ENCODE peak calls at places on chromosomes 2 and 18, in ten cellular contexts. One of them, this sample, is unnamed.
A peak's percentile ranks its signal among the peaks of the same experiment; 100 is the strongest.

GRCh38 chr2:44989176-44989575 is 20.1 kb downstream of the SIX2 start:
- DNase-seq in ascending aorta: no peak
- DNase-seq in fibroblast of lung: no peak
- DNase-seq in adrenal gland: peak; percentile 8
- DNase-seq in hepatocyte: no peak
- DNase-seq in body of pancreas: no peak
- DNase-seq in left ventricle myocardium inferior: no peak
- DNase-seq in psoas muscle: no peak
- DNase-seq in tibial artery: no peak
- DNase-seq in cardiac muscle cell: no peak
- DNase-seq in this sample: no peak

GRCh38 chr2:31384771-31385276 is 29.7 kb downstream of the XDH start:
- DNase-seq in body of pancreas: no peak
- DNase-seq in tibial artery: no peak
- DNase-seq in psoas muscle: no peak
- DNase-seq in cardiac muscle cell: peak; percentile 91
- DNase-seq in ascending aorta: no peak
- DNase-seq in adrenal gland: no peak
- DNase-seq in fibroblast of lung: peak; percentile 98
- DNase-seq in hepatocyte: no peak
- DNase-seq in left ventricle myocardium inferior: no peak
- DNase-seq in this sample: peak; percentile 80

GRCh38 chr2:170073288-170073687 is 104.7 kb upstream of the MYO3B start:
- DNase-seq in tibial artery: peak; percentile 47
- DNase-seq in fibroblast of lung: peak; percentile 89
- DNase-seq in body of pancreas: peak; percentile 72
- DNase-seq in left ventricle myocardium inferior: peak; percentile 46
- DNase-seq in adrenal gland: peak; percentile 90
- DNase-seq in psoas muscle: peak; percentile 27
- DNase-seq in cardiac muscle cell: peak; percentile 95
- DNase-seq in hepatocyte: no peak
- DNase-seq in ascending aorta: no peak
- DNase-seq in this sample: peak; percentile 62

GRCh38 chr18:76528477-76529432 is 33.7 kb upstream of the ZNF516 start:
- DNase-seq in cardiac muscle cell: peak; percentile 75
- DNase-seq in body of pancreas: peak; percentile 54
- DNase-seq in hepatocyte: peak; percentile 69
- DNase-seq in tibial artery: peak; percentile 51
- DNase-seq in psoas muscle: peak; percentile 22
- DNase-seq in left ventricle myocardium inferior: no peak
- DNase-seq in fibroblast of lung: peak; percentile 49
- DNase-seq in ascending aorta: no peak
- DNase-seq in adrenal gland: peak; percentile 65
- DNase-seq in this sample: peak; percentile 31

GRCh38 chr2:127619901-127620705 is 25.9 kb upstream of the GPR17 start:
- DNase-seq in tibial artery: no peak
- DNase-seq in fibroblast of lung: no peak
- DNase-seq in psoas muscle: no peak
- DNase-seq in body of pancreas: no peak
- DNase-seq in cardiac muscle cell: no peak
- DNase-seq in left ventricle myocardium inferior: no peak
- DNase-seq in ascending aorta: peak; percentile 55
- DNase-seq in adrenal gland: no peak
- DNase-seq in hepatocyte: peak; percentile 3
- DNase-seq in this sample: no peak

GRCh38 chr2:68813596-68813995 is 57.6 kb downstream of the BMP10 start:
- DNase-seq in fibroblast of lung: no peak
- DNase-seq in tibial artery: no peak
- DNase-seq in cardiac muscle cell: no peak
- DNase-seq in ascending aorta: no peak
- DNase-seq in adrenal gland: no peak
- DNase-seq in body of pancreas: no peak
- DNase-seq in left ventricle myocardium inferior: no peak
- DNase-seq in hepatocyte: no peak
- DNase-seq in psoas muscle: no peak
- DNase-seq in this sample: no peak

GRCh38 chr18:36465970-36466369 is 168.5 kb downstream of the FHOD3 start:
- DNase-seq in adrenal gland: no peak
- DNase-seq in tibial artery: no peak
- DNase-seq in cardiac muscle cell: no peak
- DNase-seq in fibroblast of lung: no peak
- DNase-seq in body of pancreas: no peak
- DNase-seq in psoas muscle: no peak
- DNase-seq in hepatocyte: no peak
- DNase-seq in left ventricle myocardium inferior: no peak
- DNase-seq in ascending aorta: no peak
- DNase-seq in this sample: no peak

GRCh38 chr2:182827182-182827879 is 39.1 kb downstream of the FRZB start:
- DNase-seq in hepatocyte: no peak
- DNase-seq in tibial artery: no peak
- DNase-seq in cardiac muscle cell: no peak
- DNase-seq in left ventricle myocardium inferior: no peak
- DNase-seq in ascending aorta: no peak
- DNase-seq in fibroblast of lung: no peak
- DNase-seq in psoas muscle: no peak
- DNase-seq in body of pancreas: no peak
- DNase-seq in adrenal gland: no peak
- DNase-seq in this sample: no peak

GRCh38 chr2:234550511-234551107 is 53.7 kb upstream of the ARL4C start:
- DNase-seq in psoas muscle: peak; percentile 59
- DNase-seq in body of pancreas: peak; percentile 66
- DNase-seq in fibroblast of lung: peak; percentile 98
- DNase-seq in ascending aorta: peak; percentile 71
- DNase-seq in cardiac muscle cell: peak; percentile 91
- DNase-seq in left ventricle myocardium inferior: peak; percentile 23
- DNase-seq in hepatocyte: peak; percentile 85
- DNase-seq in tibial artery: peak; percentile 57
- DNase-seq in adrenal gland: peak; percentile 65
- DNase-seq in this sample: peak; percentile 78

DNA sequence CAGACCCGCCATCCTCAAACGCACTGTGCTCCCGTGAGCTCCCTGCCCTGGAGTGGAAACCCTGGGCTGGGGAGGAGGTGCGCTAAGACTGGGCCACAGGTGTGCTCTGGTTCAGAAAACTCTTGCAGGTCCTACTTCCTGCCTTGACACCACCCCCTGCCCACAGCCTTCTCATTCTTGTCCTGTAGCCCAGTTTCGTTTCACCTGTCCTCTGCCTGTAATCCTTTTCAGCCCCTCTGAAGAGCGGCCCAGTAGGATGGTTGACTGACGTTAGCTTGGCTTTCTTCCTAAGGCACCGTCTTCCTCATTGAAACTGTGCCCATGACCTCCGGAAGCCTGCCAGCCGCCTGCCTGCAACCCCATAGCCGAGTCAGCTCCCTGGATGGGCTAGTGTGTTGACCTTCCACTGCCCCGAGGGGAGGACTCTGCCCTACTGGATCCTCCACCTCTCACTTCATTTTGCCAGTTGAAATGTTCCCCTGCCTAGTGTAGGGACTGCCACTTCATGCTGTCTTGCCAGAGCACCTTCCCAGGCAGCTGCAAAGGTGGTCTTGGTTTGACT is 116.9 kb downstream of the AGAP1 start:
- DNase-seq in cardiac muscle cell: no peak
- DNase-seq in ascending aorta: no peak
- DNase-seq in fibroblast of lung: no peak
- DNase-seq in tibial artery: no peak
- DNase-seq in adrenal gland: peak; percentile 29
- DNase-seq in hepatocyte: no peak
- DNase-seq in body of pancreas: no peak
- DNase-seq in psoas muscle: no peak
- DNase-seq in left ventricle myocardium inferior: no peak
- DNase-seq in this sample: no peak
- H3K27ac ChIP-seq in cardiac muscle cell: no peak overlapping the region
- H3K27ac ChIP-seq in ascending aorta: no peak overlapping the region
- H3K27ac ChIP-seq in fibroblast of lung: no peak overlapping the region
- H3K27ac ChIP-seq in tibial artery: no peak overlapping the region
- H3K27ac ChIP-seq in adrenal gland: no peak overlapping the region
- H3K27ac ChIP-seq in hepatocyte: no peak overlapping the region
- H3K27ac ChIP-seq in body of pancreas: no peak overlapping the region
- H3K27ac ChIP-seq in psoas muscle: no peak overlapping the region
- H3K27ac ChIP-seq in left ventricle myocardium inferior: no peak overlapping the region
- H3K27ac ChIP-seq in this sample: no peak overlapping the region

DNA sequence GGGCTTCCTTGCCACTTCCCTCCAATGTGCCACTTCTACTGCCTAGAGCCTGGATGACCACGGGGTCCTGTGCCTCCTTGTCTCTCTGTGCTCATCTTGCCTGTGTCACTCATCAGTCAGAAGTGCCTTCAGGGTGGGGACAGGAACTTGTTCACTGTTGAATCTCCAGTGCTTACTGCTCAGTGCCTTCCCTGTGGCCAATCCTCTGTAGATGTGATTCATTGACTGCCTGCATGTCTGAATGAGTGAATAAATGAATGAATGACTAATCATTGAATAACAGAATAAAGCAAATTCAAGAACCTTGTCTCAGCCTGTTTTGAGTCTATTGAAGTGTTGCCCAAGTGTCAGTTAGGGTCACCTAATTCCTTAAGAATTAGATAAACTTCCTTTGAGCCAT is 42.3 kb upstream of the FAM136A start:
- DNase-seq in left ventricle myocardium inferior: no peak
- DNase-seq in ascending aorta: no peak
- DNase-seq in body of pancreas: no peak
- DNase-seq in hepatocyte: no peak
- DNase-seq in tibial artery: no peak
- DNase-seq in adrenal gland: no peak
- DNase-seq in cardiac muscle cell: no peak
- DNase-seq in fibroblast of lung: peak; percentile 20
- DNase-seq in psoas muscle: no peak
- DNase-seq in this sample: no peak
- TF ChIP-seq CTCF in left ventricle myocardium inferior: no peak
- TF ChIP-seq CTCF in ascending aorta: no peak
- TF ChIP-seq CTCF in body of pancreas: no peak
- TF ChIP-seq CTCF in hepatocyte: no peak
- TF ChIP-seq CTCF in tibial artery: no peak
- TF ChIP-seq CTCF in adrenal gland: no peak
- TF ChIP-seq CTCF in cardiac muscle cell: no peak
- TF ChIP-seq CTCF in fibroblast of lung: no peak
- TF ChIP-seq CTCF in psoas muscle: no peak
- TF ChIP-seq CTCF in this sample: no peak

DNA sequence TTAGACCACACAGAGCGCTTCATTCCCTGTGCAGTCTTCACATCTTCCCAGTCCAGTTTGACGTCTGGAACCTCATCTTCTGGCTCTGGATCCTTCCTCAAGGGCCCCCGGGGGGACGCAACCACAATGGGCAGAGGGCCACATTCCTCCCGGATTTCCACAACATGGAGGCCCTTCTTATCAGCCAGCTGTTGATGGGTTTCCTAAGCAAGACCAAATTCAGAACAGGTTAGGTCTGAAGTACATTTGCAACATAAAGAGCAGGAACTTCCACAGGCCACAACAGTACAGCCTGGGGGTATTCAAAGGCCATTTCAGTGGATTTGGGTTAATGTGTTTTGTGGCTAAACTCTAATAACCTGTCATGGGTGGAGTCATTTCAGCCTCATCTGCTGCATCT is 34.2 kb downstream of the MRPS5 start:
- DNase-seq in cardiac muscle cell: no peak
- DNase-seq in fibroblast of lung: no peak
- DNase-seq in tibial artery: no peak
- DNase-seq in hepatocyte: no peak
- DNase-seq in adrenal gland: no peak
- DNase-seq in body of pancreas: no peak
- DNase-seq in psoas muscle: no peak
- DNase-seq in ascending aorta: no peak
- DNase-seq in left ventricle myocardium inferior: no peak
- DNase-seq in this sample: no peak
- H3K36me3 ChIP-seq in cardiac muscle cell: peaks cover 43% of the 10 kb centered on the region
- H3K36me3 ChIP-seq in fibroblast of lung: peaks cover 7% of the 10 kb centered on the region
- H3K36me3 ChIP-seq in tibial artery: peaks cover 74% of the 10 kb centered on the region
- H3K36me3 ChIP-seq in hepatocyte: no peaks in the 10 kb centered on the region
- H3K36me3 ChIP-seq in adrenal gland: no peaks in the 10 kb centered on the region
- H3K36me3 ChIP-seq in body of pancreas: peaks cover 14% of the 10 kb centered on the region
- H3K36me3 ChIP-seq in psoas muscle: peaks cover 87% of the 10 kb centered on the region
- H3K36me3 ChIP-seq in ascending aorta: peaks cover 56% of the 10 kb centered on the region
- H3K36me3 ChIP-seq in left ventricle myocardium inferior: peaks cover 81% of the 10 kb centered on the region
- H3K36me3 ChIP-seq in this sample: peaks cover 50% of the 10 kb centered on the region

DNA sequence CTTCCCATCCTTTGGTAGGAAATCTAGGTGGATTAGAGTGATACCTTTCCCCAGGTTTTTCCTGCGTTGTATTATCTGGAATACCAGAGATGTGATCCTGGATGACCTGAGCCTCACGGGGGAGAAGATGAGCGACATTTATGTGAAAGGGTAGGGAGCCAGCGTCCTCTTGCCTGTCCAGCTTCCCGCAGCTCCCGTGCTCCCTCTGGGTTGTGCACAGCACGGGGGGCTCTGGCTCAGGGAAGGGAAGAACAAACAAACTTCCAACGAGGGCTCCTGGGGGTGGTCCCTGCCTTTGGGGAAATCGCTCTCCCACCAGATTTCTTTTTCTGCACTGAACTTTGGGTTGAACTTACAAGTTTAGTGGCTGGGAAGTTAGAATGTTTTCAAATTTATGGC is 215.7 kb downstream of the DYSF start:
- DNase-seq in cardiac muscle cell: no peak
- DNase-seq in body of pancreas: no peak
- DNase-seq in fibroblast of lung: no peak
- DNase-seq in ascending aorta: no peak
- DNase-seq in adrenal gland: no peak
- DNase-seq in psoas muscle: no peak
- DNase-seq in hepatocyte: no peak
- DNase-seq in tibial artery: no peak
- DNase-seq in left ventricle myocardium inferior: no peak
- DNase-seq in this sample: no peak
- H3K27ac ChIP-seq in cardiac muscle cell: no peak overlapping the region
- H3K27ac ChIP-seq in body of pancreas: no peak overlapping the region
- H3K27ac ChIP-seq in fibroblast of lung: no peak overlapping the region
- H3K27ac ChIP-seq in ascending aorta: no peak overlapping the region
- H3K27ac ChIP-seq in adrenal gland: no peak overlapping the region
- H3K27ac ChIP-seq in psoas muscle: no peak overlapping the region
- H3K27ac ChIP-seq in hepatocyte: no peak overlapping the region
- H3K27ac ChIP-seq in tibial artery: no peak overlapping the region
- H3K27ac ChIP-seq in left ventricle myocardium inferior: no peak overlapping the region
- H3K27ac ChIP-seq in this sample: no peak overlapping the region

This sample was measured in brain microvascular endothelial cell.